ENCODE peak calls at places on chromosomes 6 and 20, in ten cellular contexts. T, B, Y, J, I, F, M, D, U and O are unnamed samples.

GRCh38 chr6:169510871-169511270 is 191.0 kb downstream of the WDR27 start:
- DNase-seq in T (no peak), B (no peak), Y (no peak), J (no peak), I (no peak), F (no peak), M (no peak), D (no peak), U (no peak), O (no peak)

GRCh38 chr6:25010917-25011625 is 75.3 kb upstream of the RIPOR2 start:
- DNase-seq in T (peak), B (no peak), Y (no peak), J (no peak), I (no peak), F (peak), M (no peak), D (no peak), U (no peak), O (no peak)

GRCh38 chr6:90432937-90433336 is 136.3 kb upstream of the BACH2 start:
- DNase-seq in T (no peak), B (no peak), Y (no peak), J (no peak), I (no peak), F (no peak), M (no peak), D (no peak), U (no peak), O (no peak)

GRCh38 chr20:46703435-46703834 is 6.0 kb upstream of the SLC2A10 start:
- DNase-seq in T (no peak), B (no peak), Y (no peak), J (no peak), I (no peak), F (no peak), M (no peak), D (no peak), U (no peak), O (no peak)

GRCh38 chr6:157218371-157219198 is 104.7 kb downstream of the TMEM242 start:
- DNase-seq in T (no peak), B (no peak), Y (no peak), J (no peak), I (no peak), F (no peak), M (no peak), D (peak), U (no peak), O (no peak)

GRCh38 chr20:53708129-53708968 is 114.7 kb upstream of the ZNF217 start:
- DNase-seq in T (peak), B (no peak), Y (no peak), J (no peak), I (peak), F (peak), M (no peak), D (no peak), U (no peak), O (no peak)

GRCh38 chr6:40819182-40819834 is 219.7 kb downstream of the UNC5CL start:
- DNase-seq in T (no peak), B (no peak), Y (no peak), J (peak), I (no peak), F (no peak), M (no peak), D (no peak), U (no peak), O (no peak)

GRCh38 chr6:86079938-86080337 is 437.3 kb upstream of the SYNCRIP start:
- DNase-seq in T (no peak), B (no peak), Y (no peak), J (no peak), I (no peak), F (no peak), M (no peak), D (no peak), U (no peak), O (no peak)

GRCh38 chr6:74458536-74458935 is 747.3 kb downstream of the COL12A1 start:
- DNase-seq in T (no peak), B (no peak), Y (no peak), J (no peak), I (no peak), F (peak), M (no peak), D (no peak), U (no peak), O (no peak)

GRCh38 chr6:30743099-30744053 is 889 bp upstream of the FLOT1 start:
- DNase-seq in T (peak), B (no peak), Y (no peak), J (peak), I (no peak), F (no peak), M (peak), D (no peak), U (no peak), O (no peak)

GRCh38 chr20:62461157-62461556 is 14.6 kb downstream of the GATA5 start:
- DNase-seq in T (no peak), B (no peak), Y (peak), J (no peak), I (no peak), F (no peak), M (no peak), D (no peak), U (peak), O (no peak)

GRCh38 chr6:120816862-120817261 is 517.4 kb downstream of the TBC1D32 start:
- DNase-seq in T (no peak), B (no peak), Y (no peak), J (no peak), I (no peak), F (no peak), M (no peak), D (no peak), U (no peak), O (no peak)

GRCh38 chr6:106309766-106310373 is 15.7 kb downstream of the ATG5 start:
- DNase-seq in T (peak), B (no peak), Y (no peak), J (no peak), I (no peak), F (no peak), M (no peak), D (no peak), U (no peak), O (no peak)

GRCh38 chr6:5471637-5472430 is 210.5 kb downstream of the FARS2 start:
- DNase-seq in T (no peak), B (peak), Y (no peak), J (no peak), I (no peak), F (no peak), M (no peak), D (no peak), U (no peak), O (no peak)

GRCh38 chr6:11607381-11607780 is 69.8 kb downstream of the TMEM170B start:
- DNase-seq in T (no peak), B (no peak), Y (no peak), J (no peak), I (no peak), F (no peak), M (no peak), D (no peak), U (no peak), O (no peak)

GRCh38 chr20:58228103-58228483 is 360 bp downstream of the ANKRD60 start:
- DNase-seq in T (peak), B (no peak), Y (no peak), J (no peak), I (no peak), F (no peak), M (peak), D (no peak), U (no peak), O (no peak)

GRCh38 chr20:58235010-58235409 is 6.6 kb upstream of the ANKRD60 start:
- DNase-seq in T (no peak), B (no peak), Y (no peak), J (no peak), I (no peak), F (no peak), M (no peak), D (no peak), U (no peak), O (no peak)

GRCh38 chr6:125275779-125276178 is 26.0 kb downstream of the HDDC2 start:
- DNase-seq in T (no peak), B (no peak), Y (no peak), J (no peak), I (no peak), F (no peak), M (no peak), D (no peak), U (no peak), O (no peak)

GRCh38 chr20:50535162-50535561 is 25.0 kb downstream of the PTPN1 start:
- DNase-seq in T (no peak), B (no peak), Y (no peak), J (no peak), I (no peak), F (no peak), M (no peak), D (no peak), U (no peak), O (no peak)

GRCh38 chr6:14661696-14662095 is 544.1 kb downstream of the CD83 start:
- DNase-seq in T (no peak), B (no peak), Y (no peak), J (no peak), I (no peak), F (no peak), M (no peak), D (no peak), U (no peak), O (no peak)

GRCh38 chr20:7496394-7497111 is 443.7 kb downstream of the HAO1 start:
- DNase-seq in T (no peak), B (no peak), Y (no peak), J (no peak), I (no peak), F (peak), M (no peak), D (no peak), U (no peak), O (no peak)

GRCh38 chr6:30481213-30481964 is 7.9 kb upstream of the HLA-E start:
- DNase-seq in T (no peak), B (no peak), Y (no peak), J (no peak), I (no peak), F (no peak), M (no peak), D (no peak), U (no peak), O (no peak)

GRCh38 chr6:43368517-43369160 is 808 bp downstream of the ZNF318 start:
- DNase-seq in T (peak), B (peak), Y (peak), J (peak), I (peak), F (peak), M (peak), D (no peak), U (peak), O (peak)

GRCh38 chr20:4076671-4077070 is 61.3 kb upstream of the RNF24 start:
- DNase-seq in T (peak), B (no peak), Y (no peak), J (no peak), I (no peak), F (peak), M (no peak), D (no peak), U (no peak), O (no peak)

DNA sequence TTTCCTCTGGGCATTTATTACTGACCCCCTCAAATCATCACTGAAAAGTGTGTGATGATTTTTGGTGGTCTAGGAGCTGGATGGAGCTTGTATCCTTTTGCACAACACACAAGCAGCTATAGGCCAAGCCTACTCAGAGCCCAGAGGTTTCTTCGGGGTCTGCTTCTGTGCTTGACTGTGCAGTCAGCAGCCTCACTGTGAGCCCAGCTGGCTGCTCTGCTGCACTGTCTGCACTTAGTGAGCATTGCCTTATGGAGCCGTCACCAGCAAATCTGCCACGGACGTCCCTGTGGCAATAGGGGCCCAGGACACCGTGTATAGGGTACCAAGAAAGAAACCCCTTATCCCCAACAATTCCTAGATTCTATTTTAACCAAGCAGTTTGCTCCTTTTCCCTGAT is 38.6 kb upstream of the GMPR start:
- DNase-seq in T (no peak), B (no peak), Y (no peak), J (no peak), I (no peak), F (no peak), M (no peak), D (no peak), U (peak), O (no peak)
- H3K27ac ChIP-seq in T (no peak), B (no peak), Y (no peak), J (no peak), I (no peak), F (no peak), M (no peak), D (peak), U (no peak), O (no peak)

GRCh38 chr6:82353848-82354247 is 9.8 kb upstream of the TPBG start:
- DNase-seq in T (no peak), B (no peak), Y (no peak), J (no peak), I (no peak), F (no peak), M (no peak), D (no peak), U (no peak), O (no peak)

DNA sequence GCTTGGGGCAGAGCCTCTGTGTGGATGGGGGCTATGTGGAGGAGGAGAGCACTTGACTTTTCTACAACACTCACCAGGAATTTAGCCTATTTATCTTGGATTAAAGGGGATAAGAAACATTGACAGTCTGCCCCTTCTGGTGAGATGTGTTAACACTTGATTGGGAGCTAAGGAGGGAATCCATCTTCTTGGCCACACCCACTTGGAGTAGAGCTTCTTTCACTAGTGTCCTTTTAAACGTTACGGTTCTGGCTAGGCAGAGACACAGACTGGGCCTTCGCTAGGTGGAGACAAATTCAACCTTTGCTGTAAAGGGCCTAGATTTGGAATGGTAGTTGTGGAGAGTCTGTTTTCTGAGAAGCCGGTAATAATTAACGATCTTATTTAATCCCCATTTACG is 15.5 kb upstream of the TPBG start:
- DNase-seq in T (no peak), B (peak), Y (no peak), J (no peak), I (no peak), F (no peak), M (no peak), D (no peak), U (no peak), O (no peak)
- H3K27ac ChIP-seq in T (no peak), B (no peak), Y (no peak), J (no peak), I (no peak), F (no peak), M (no peak), D (no peak), U (no peak), O (no peak)

GRCh38 chr20:19987046-19987445 is 30.1 kb upstream of the NAA20 start:
- DNase-seq in T (no peak), B (no peak), Y (no peak), J (no peak), I (no peak), F (no peak), M (no peak), D (no peak), U (no peak), O (no peak)
- H3K27ac ChIP-seq in T (peak), B (no peak), Y (peak), J (no peak), I (no peak), F (no peak), M (peak), D (peak), U (no peak), O (peak)

GRCh38 chr6:84569882-84570281 is 194.5 kb downstream of the TBX18 start:
- DNase-seq in T (no peak), B (no peak), Y (no peak), J (no peak), I (no peak), F (no peak), M (no peak), D (no peak), U (no peak), O (no peak)

GRCh38 chr6:84576029-84576428 is 188.4 kb downstream of the TBX18 start:
- DNase-seq in T (no peak), B (no peak), Y (no peak), J (no peak), I (no peak), F (no peak), M (no peak), D (no peak), U (no peak), O (no peak)

GRCh38 chr6:84579404-84579803 is 185.0 kb downstream of the TBX18 start:
- DNase-seq in T (no peak), B (no peak), Y (no peak), J (no peak), I (no peak), F (no peak), M (no peak), D (no peak), U (no peak), O (no peak)

DNA sequence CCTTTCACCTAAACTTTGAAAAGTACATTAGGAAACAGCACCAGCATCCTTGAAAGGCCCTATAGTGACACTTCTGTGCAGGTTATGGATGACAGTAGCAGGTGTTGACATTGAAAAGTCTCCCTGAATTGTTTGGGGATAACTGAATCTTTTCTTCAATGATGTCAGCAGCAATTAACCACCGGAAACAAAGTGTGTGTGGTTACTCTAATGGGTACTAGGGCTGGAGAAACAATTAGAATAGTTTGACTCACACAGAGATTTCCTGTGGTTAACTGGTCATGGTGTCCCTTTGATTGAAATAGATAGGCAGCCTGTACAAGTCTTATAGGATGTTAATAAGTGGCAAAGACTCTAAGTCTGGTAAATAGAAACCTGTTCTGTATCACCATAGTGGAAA is 189.1 kb downstream of the TBX18 start:
- DNase-seq in T (no peak), B (no peak), Y (no peak), J (no peak), I (peak), F (peak), M (no peak), D (no peak), U (no peak), O (no peak)
- H3K27ac ChIP-seq in T (no peak), B (no peak), Y (no peak), J (no peak), I (no peak), F (no peak), M (no peak), D (no peak), U (no peak), O (no peak)

GRCh38 chr20:2470432-2471193 is at the start of gene SNRPB:
- DNase-seq in T (peak), B (peak), Y (peak), J (peak), I (peak), F (peak), M (peak), D (peak), U (peak), O (peak)

GRCh38 chr20:2480381-2480780 is 9.8 kb upstream of the SNRPB start:
- DNase-seq in T (no peak), B (no peak), Y (no peak), J (no peak), I (no peak), F (no peak), M (no peak), D (no peak), U (no peak), O (no peak)

GRCh38 chr20:2476742-2477615 is 6.4 kb upstream of the SNRPB start:
- DNase-seq in T (no peak), B (peak), Y (no peak), J (no peak), I (no peak), F (no peak), M (no peak), D (no peak), U (no peak), O (no peak)

GRCh38 chr20:2475850-2476741 is 5.5 kb upstream of the SNRPB start:
- DNase-seq in T (no peak), B (no peak), Y (no peak), J (no peak), I (no peak), F (no peak), M (no peak), D (peak), U (no peak), O (no peak)
- H3K27ac ChIP-seq in T (no peak), B (no peak), Y (no peak), J (peak), I (no peak), F (no peak), M (no peak), D (peak), U (no peak), O (no peak)

GRCh38 chr6:87806635-87807034 is 104.6 kb upstream of the AKIRIN2 start:
- DNase-seq in T (no peak), B (no peak), Y (no peak), J (no peak), I (no peak), F (no peak), M (no peak), D (no peak), U (no peak), O (no peak)
- H3K27ac ChIP-seq in T (no peak), B (no peak), Y (no peak), J (no peak), I (no peak), F (no peak), M (no peak), D (no peak), U (no peak), O (no peak)